ENCODE peak calls at places on chromosomes 3 and 15, in five cellular contexts. P is fibroblast of mammary gland, E is neural progenitor cell, D is dorsolateral prefrontal cortex, V is IMR-90. I is an unnamed sample.
A peak's percentile ranks its signal among the peaks of the same experiment; 100 is the strongest.

GRCh38 chr3:122092460-122093165 is 37.5 kb downstream of the CD86 start:
- DNase-seq in P (peak; percentile 66), E (no peak), D (no peak), V (peak; percentile 31), I (no peak)

GRCh38 chr3:47664519-47664918 is 85.9 kb upstream of the CSPG5 start:
- DNase-seq in P (peak; percentile 25), E (peak; percentile 28), D (no peak), V (no peak), I (peak; percentile 13)

GRCh38 chr15:58361291-58361759 is 70.5 kb upstream of the LIPC start:
- DNase-seq in P (peak; percentile 95), E (no peak), D (no peak), V (peak; percentile 99), I (no peak)

GRCh38 chr3:116254535-116254934 is 190.8 kb downstream of the LSAMP start:
- DNase-seq in P (peak; percentile 44), E (no peak), D (no peak), V (no peak), I (no peak)

GRCh38 chr3:127456471-127457093 is 134.0 kb downstream of the TPRA1 start:
- DNase-seq in P (peak; percentile 69), E (no peak), D (peak; percentile 81), V (peak; percentile 63), I (no peak)

GRCh38 chr3:90011136-90011535 is 903.7 kb downstream of the EPHA3 start:
- DNase-seq in P (no peak), E (no peak), D (no peak), V (no peak), I (no peak)

GRCh38 chr15:31330836-31331235 is 4.2 kb downstream of the KLF13 start:
- DNase-seq in P (no peak), E (no peak), D (no peak), V (no peak), I (no peak)

GRCh38 chr3:54520060-54520459 is 397.7 kb downstream of the CACNA2D3 start:
- DNase-seq in P (no peak), E (no peak), D (no peak), V (no peak), I (no peak)

GRCh38 chr3:84717894-84718293 is 240.9 kb upstream of the CADM2 start:
- DNase-seq in P (no peak), E (no peak), D (no peak), V (no peak), I (no peak)

GRCh38 chr15:66834863-66835557 is 133.0 kb downstream of the SMAD6 start:
- DNase-seq in P (no peak), E (peak; percentile 91), D (no peak), V (no peak), I (no peak)

GRCh38 chr15:58564967-58565366 is 133.2 kb downstream of the LIPC start:
- DNase-seq in P (no peak), E (no peak), D (no peak), V (no peak), I (no peak)

GRCh38 chr3:189337672-189338071 is 165.9 kb downstream of the TPRG1 start:
- DNase-seq in P (no peak), E (no peak), D (no peak), V (no peak), I (no peak)

GRCh38 chr3:124451655-124452317 is 278.5 kb upstream of the UMPS start:
- DNase-seq in P (no peak), E (no peak), D (no peak), V (no peak), I (no peak)

GRCh38 chr3:105661461-105661860 is 207.4 kb downstream of the CBLB start:
- DNase-seq in P (no peak), E (no peak), D (no peak), V (no peak), I (no peak)

GRCh38 chr3:195838714-195839113 is 27.0 kb upstream of the MUC4 start:
- DNase-seq in P (no peak), E (no peak), D (no peak), V (no peak), I (no peak)

GRCh38 chr3:82100378-82100777 is 338.9 kb upstream of the GBE1 start:
- DNase-seq in P (no peak), E (peak; percentile 55), D (no peak), V (peak; percentile 2), I (no peak)

GRCh38 chr3:177777699-177778098 is 580.4 kb upstream of the TBL1XR1 start:
- DNase-seq in P (peak; percentile 67), E (peak; percentile 49), D (peak; percentile 62), V (peak; percentile 56), I (peak; percentile 33)

GRCh38 chr3:13379191-13379830 is 40.8 kb downstream of the NUP210 start:
- DNase-seq in P (peak; percentile 64), E (no peak), D (peak; percentile 86), V (peak; percentile 84), I (no peak)

GRCh38 chr3:15796771-15797599 is 794 bp downstream of the ANKRD28 start:
- DNase-seq in P (peak; percentile 89), E (peak; percentile 60), D (peak; percentile 42), V (peak; percentile 77), I (no peak)

GRCh38 chr3:27415202-27415601 is 46.0 kb upstream of the NEK10 start:
- DNase-seq in P (no peak), E (no peak), D (no peak), V (no peak), I (no peak)

GRCh38 chr3:197847866-197848401 is 56.9 kb downstream of the LRCH3 start:
- DNase-seq in P (peak; percentile 15), E (no peak), D (no peak), V (peak; percentile 42), I (no peak)

GRCh38 chr3:71050521-71051258 is 532.8 kb downstream of the FOXP1 start:
- DNase-seq in P (peak; percentile 59), E (no peak), D (no peak), V (peak; percentile 62), I (no peak)

GRCh38 chr3:177597325-177598109 is 400.2 kb upstream of the TBL1XR1 start:
- DNase-seq in P (peak; percentile 93), E (no peak), D (no peak), V (peak; percentile 75), I (no peak)

GRCh38 chr15:73912030-73912596 is 14.1 kb upstream of the LOXL1 start:
- DNase-seq in P (no peak), E (no peak), D (no peak), V (no peak), I (no peak)

GRCh38 chr3:140134231-140134630 is 199.2 kb downstream of the CLSTN2 start:
- DNase-seq in P (no peak), E (no peak), D (no peak), V (no peak), I (no peak)

GRCh38 chr3:27090265-27091041 is 278.7 kb downstream of the NEK10 start:
- DNase-seq in P (no peak), E (no peak), D (no peak), V (peak; percentile 10), I (no peak)

GRCh38 chr3:87335931-87336330 is 59.5 kb upstream of the POU1F1 start:
- DNase-seq in P (no peak), E (no peak), D (no peak), V (no peak), I (no peak)

GRCh38 chr15:74373056-74373650 is 5.7 kb upstream of the CYP11A1 start:
- DNase-seq in P (no peak), E (no peak), D (no peak), V (no peak), I (no peak)

GRCh38 chr15:80494311-80494710 is 90.1 kb downstream of the ARNT2 start:
- DNase-seq in P (peak; percentile 37), E (no peak), D (no peak), V (peak; percentile 74), I (no peak)

GRCh38 chr15:72009207-72009606 is 108.7 kb downstream of the MYO9A start:
- DNase-seq in P (no peak), E (no peak), D (no peak), V (no peak), I (no peak)

GRCh38 chr15:80920271-80920699 is 69.3 kb downstream of the MESD start:
- DNase-seq in P (no peak), E (no peak), D (no peak), V (no peak), I (no peak)

GRCh38 chr3:144762091-144762490 is 790.5 kb downstream of the DIPK2A start:
- DNase-seq in P (no peak), E (no peak), D (no peak), V (no peak), I (no peak)

GRCh38 chr3:144760831-144761230 is 789.2 kb downstream of the DIPK2A start:
- DNase-seq in P (peak; percentile 6), E (no peak), D (no peak), V (no peak), I (no peak)

DNA sequence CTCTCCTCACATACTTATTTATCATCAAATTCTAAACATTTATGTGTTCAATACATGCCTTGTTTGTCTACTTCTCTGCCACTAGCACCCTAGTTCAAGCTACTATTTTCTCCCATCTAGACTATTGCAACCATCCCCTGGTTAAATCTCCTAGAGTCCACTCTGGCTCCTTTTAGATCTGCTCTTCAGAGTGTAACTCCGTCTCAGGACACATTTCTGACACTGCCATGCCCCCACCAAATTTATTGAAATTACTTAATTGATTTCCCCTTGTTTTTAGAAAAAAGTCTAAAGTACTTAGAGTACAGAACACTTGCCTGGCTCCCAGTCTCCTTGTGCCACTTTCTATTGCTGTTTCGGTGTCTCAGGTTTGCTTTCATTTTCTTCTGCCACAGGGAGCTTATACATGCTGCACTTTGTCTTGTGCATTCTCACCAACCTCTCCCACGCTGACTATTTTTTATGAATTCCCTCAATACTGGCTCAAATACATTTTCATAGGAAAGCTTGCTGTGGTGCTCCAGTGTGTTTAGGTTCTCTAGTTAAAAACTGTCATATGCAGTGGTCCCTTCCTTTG is 792.3 kb downstream of the DIPK2A start:
- DNase-seq in P (no peak), E (no peak), D (no peak), V (no peak), I (no peak)
- H3K4me3 ChIP-seq in P (no peak overlapping the region), E (no peak overlapping the region), D (peak overlapping the region; percentile 38), V (no peak overlapping the region), I (no peak overlapping the region)

GRCh38 chr3:150239764-150240163 is 168.3 kb upstream of the TSC22D2 start:
- DNase-seq in P (no peak), E (no peak), D (no peak), V (no peak), I (no peak)
- H3K4me3 ChIP-seq in P (no peak overlapping the region), E (no peak overlapping the region), D (no peak overlapping the region), V (no peak overlapping the region), I (no peak overlapping the region)

GRCh38 chr3:65376426-65376825 is 662.3 kb downstream of the MAGI1 start:
- DNase-seq in P (no peak), E (no peak), D (no peak), V (no peak), I (no peak)

GRCh38 chr3:65368866-65369265 is 669.9 kb downstream of the MAGI1 start:
- DNase-seq in P (no peak), E (no peak), D (no peak), V (no peak), I (no peak)

GRCh38 chr3:65371053-65371452 is 667.7 kb downstream of the MAGI1 start:
- DNase-seq in P (no peak), E (no peak), D (no peak), V (no peak), I (no peak)
- H3K4me3 ChIP-seq in P (no peak overlapping the region), E (no peak overlapping the region), D (no peak overlapping the region), V (no peak overlapping the region), I (no peak overlapping the region)

DNA sequence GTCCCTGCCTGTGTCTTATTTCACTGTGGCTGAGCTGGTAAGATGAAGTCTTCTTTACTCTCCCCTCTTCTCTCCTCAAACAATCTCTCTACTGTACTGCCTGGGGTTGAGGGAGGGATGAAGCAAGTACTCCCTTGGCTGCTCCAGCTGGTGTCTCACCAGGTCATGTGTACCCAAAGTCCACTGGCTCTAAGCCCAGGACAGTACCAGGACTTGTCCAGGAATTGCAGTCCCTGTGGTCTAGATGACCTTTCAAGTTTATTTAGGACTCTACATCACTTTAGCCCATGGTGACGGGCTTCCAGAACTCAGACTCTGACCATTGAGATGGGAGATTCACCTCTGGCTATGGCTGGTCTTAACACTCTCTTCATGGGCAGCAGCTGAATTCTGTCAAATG is 17.5 kb upstream of the SLC27A2 start:
- DNase-seq in P (no peak), E (no peak), D (no peak), V (no peak), I (no peak)
- H3K4me3 ChIP-seq in P (no peak overlapping the region), E (no peak overlapping the region), D (no peak overlapping the region), V (no peak overlapping the region), I (no peak overlapping the region)